ENCODE peak calls at places on chromosomes 2 and 18, in eight cellular contexts. One of them, this sample, is unnamed.

GRCh38 chr2:207807516-207807915 is 37.8 kb upstream of the FZD5 start:
- DNase-seq in SK-N-SH: no peak
- DNase-seq in K562: no peak
- DNase-seq in IMR-90: no peak
- DNase-seq in WTC11: no peak
- DNase-seq in A549: no peak
- DNase-seq in HepG2: no peak
- DNase-seq in GM12878: peak; percentile 23
- DNase-seq in this sample: no peak

GRCh38 chr2:37585295-37585908 is 86.0 kb downstream of the CDC42EP3 start:
- DNase-seq in SK-N-SH: no peak
- DNase-seq in K562: no peak
- DNase-seq in IMR-90: peak; percentile 80
- DNase-seq in WTC11: no peak
- DNase-seq in A549: no peak
- DNase-seq in HepG2: no peak
- DNase-seq in GM12878: no peak
- DNase-seq in this sample: no peak

GRCh38 chr2:216765810-216766259 is 70.5 kb upstream of the IGFBP5 start:
- DNase-seq in SK-N-SH: peak; percentile 50
- DNase-seq in K562: peak; percentile 45
- DNase-seq in IMR-90: no peak
- DNase-seq in WTC11: peak; percentile 78
- DNase-seq in A549: no peak
- DNase-seq in HepG2: peak; percentile 34
- DNase-seq in GM12878: no peak
- DNase-seq in this sample: peak; percentile 78

GRCh38 chr2:37781028-37781427 is 109.6 kb upstream of the CDC42EP3 start:
- DNase-seq in SK-N-SH: no peak
- DNase-seq in K562: no peak
- DNase-seq in IMR-90: peak; percentile 86
- DNase-seq in WTC11: no peak
- DNase-seq in A549: peak; percentile 39
- DNase-seq in HepG2: no peak
- DNase-seq in GM12878: no peak
- DNase-seq in this sample: no peak

GRCh38 chr2:180571559-180571958 is 408.8 kb upstream of the UBE2E3 start:
- DNase-seq in SK-N-SH: no peak
- DNase-seq in K562: no peak
- DNase-seq in IMR-90: peak; percentile 77
- DNase-seq in WTC11: no peak
- DNase-seq in A549: no peak
- DNase-seq in HepG2: no peak
- DNase-seq in GM12878: no peak
- DNase-seq in this sample: no peak

GRCh38 chr2:102967451-102967850 is 205.6 kb downstream of the TMEM182 start:
- DNase-seq in SK-N-SH: peak; percentile 55
- DNase-seq in K562: no peak
- DNase-seq in IMR-90: no peak
- DNase-seq in WTC11: no peak
- DNase-seq in A549: no peak
- DNase-seq in HepG2: no peak
- DNase-seq in GM12878: no peak
- DNase-seq in this sample: no peak

GRCh38 chr2:202695166-202695565 is 60.4 kb downstream of the FAM117B start:
- DNase-seq in SK-N-SH: no peak
- DNase-seq in K562: no peak
- DNase-seq in IMR-90: peak; percentile 79
- DNase-seq in WTC11: no peak
- DNase-seq in A549: no peak
- DNase-seq in HepG2: no peak
- DNase-seq in GM12878: no peak
- DNase-seq in this sample: no peak

GRCh38 chr2:45622704-45623103 is 11.6 kb upstream of the SRBD1 start:
- DNase-seq in SK-N-SH: no peak
- DNase-seq in K562: no peak
- DNase-seq in IMR-90: no peak
- DNase-seq in WTC11: no peak
- DNase-seq in A549: no peak
- DNase-seq in HepG2: no peak
- DNase-seq in GM12878: no peak
- DNase-seq in this sample: no peak

GRCh38 chr2:109246616-109247015 is 117.6 kb downstream of the SH3RF3 start:
- DNase-seq in SK-N-SH: no peak
- DNase-seq in K562: no peak
- DNase-seq in IMR-90: no peak
- DNase-seq in WTC11: no peak
- DNase-seq in A549: no peak
- DNase-seq in HepG2: no peak
- DNase-seq in GM12878: no peak
- DNase-seq in this sample: no peak

GRCh38 chr2:29848566-29849310 is 72.6 kb downstream of the ALK start:
- DNase-seq in SK-N-SH: no peak
- DNase-seq in K562: no peak
- DNase-seq in IMR-90: no peak
- DNase-seq in WTC11: no peak
- DNase-seq in A549: no peak
- DNase-seq in HepG2: no peak
- DNase-seq in GM12878: no peak
- DNase-seq in this sample: no peak

GRCh38 chr2:152506843-152507242 is 171.9 kb downstream of the FMNL2 start:
- DNase-seq in SK-N-SH: no peak
- DNase-seq in K562: no peak
- DNase-seq in IMR-90: peak; percentile 64
- DNase-seq in WTC11: no peak
- DNase-seq in A549: no peak
- DNase-seq in HepG2: no peak
- DNase-seq in GM12878: peak; percentile 59
- DNase-seq in this sample: no peak

GRCh38 chr2:70944291-70944690 is 8.6 kb downstream of the ATP6V1B1 start:
- DNase-seq in SK-N-SH: no peak
- DNase-seq in K562: no peak
- DNase-seq in IMR-90: no peak
- DNase-seq in WTC11: no peak
- DNase-seq in A549: no peak
- DNase-seq in HepG2: no peak
- DNase-seq in GM12878: no peak
- DNase-seq in this sample: peak; percentile 41

GRCh38 chr18:7945882-7946281 is 378.8 kb downstream of the PTPRM start:
- DNase-seq in SK-N-SH: no peak
- DNase-seq in K562: no peak
- DNase-seq in IMR-90: peak; percentile 97
- DNase-seq in WTC11: no peak
- DNase-seq in A549: peak; percentile 57
- DNase-seq in HepG2: peak; percentile 33
- DNase-seq in GM12878: no peak
- DNase-seq in this sample: no peak

GRCh38 chr2:48323146-48323545 is 206.8 kb upstream of the STON1 start:
- DNase-seq in SK-N-SH: no peak
- DNase-seq in K562: no peak
- DNase-seq in IMR-90: no peak
- DNase-seq in WTC11: no peak
- DNase-seq in A549: no peak
- DNase-seq in HepG2: no peak
- DNase-seq in GM12878: no peak
- DNase-seq in this sample: no peak

GRCh38 chr2:48322251-48322650 is 207.7 kb upstream of the STON1 start:
- DNase-seq in SK-N-SH: no peak
- DNase-seq in K562: no peak
- DNase-seq in IMR-90: no peak
- DNase-seq in WTC11: no peak
- DNase-seq in A549: no peak
- DNase-seq in HepG2: no peak
- DNase-seq in GM12878: no peak
- DNase-seq in this sample: no peak

GRCh38 chr2:48318118-48318517 is 211.8 kb upstream of the STON1 start:
- DNase-seq in SK-N-SH: no peak
- DNase-seq in K562: no peak
- DNase-seq in IMR-90: no peak
- DNase-seq in WTC11: no peak
- DNase-seq in A549: no peak
- DNase-seq in HepG2: no peak
- DNase-seq in GM12878: no peak
- DNase-seq in this sample: no peak

GRCh38 chr2:48319863-48320262 is 210.1 kb upstream of the STON1 start:
- DNase-seq in SK-N-SH: no peak
- DNase-seq in K562: no peak
- DNase-seq in IMR-90: no peak
- DNase-seq in WTC11: no peak
- DNase-seq in A549: no peak
- DNase-seq in HepG2: no peak
- DNase-seq in GM12878: no peak
- DNase-seq in this sample: no peak

DNA sequence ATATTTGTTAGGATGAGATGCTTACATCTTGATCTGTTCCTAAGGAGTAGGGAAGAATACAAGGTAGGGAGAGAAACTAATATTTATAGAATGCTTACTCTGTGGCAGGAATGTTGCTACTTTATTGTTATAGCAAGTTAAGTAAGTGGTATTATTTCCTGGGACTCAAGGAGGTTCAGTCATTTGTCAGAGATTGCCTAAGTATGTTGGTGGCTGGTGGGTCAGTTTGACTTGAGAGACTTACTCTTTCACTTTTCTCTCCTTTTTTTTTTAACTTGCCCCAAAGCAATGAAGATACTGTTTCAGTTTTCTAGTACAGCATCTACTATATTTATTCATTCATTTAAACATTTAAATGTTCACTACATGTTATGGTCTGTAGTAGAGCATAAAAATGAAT is 209.2 kb upstream of the STON1 start:
- DNase-seq in SK-N-SH: no peak
- DNase-seq in K562: no peak
- DNase-seq in IMR-90: no peak
- DNase-seq in WTC11: no peak
- DNase-seq in A549: no peak
- DNase-seq in HepG2: no peak
- DNase-seq in GM12878: no peak
- DNase-seq in this sample: no peak
- TF ChIP-seq USF2 in SK-N-SH: no peak
- TF ChIP-seq USF2 in K562: no peak
- TF ChIP-seq USF2 in IMR-90: no peak
- TF ChIP-seq USF2 in WTC11: no peak
- TF ChIP-seq USF2 in A549: no peak
- TF ChIP-seq USF2 in HepG2: no peak
- TF ChIP-seq USF2 in GM12878: no peak
- TF ChIP-seq USF2 in this sample: no peak

DNA sequence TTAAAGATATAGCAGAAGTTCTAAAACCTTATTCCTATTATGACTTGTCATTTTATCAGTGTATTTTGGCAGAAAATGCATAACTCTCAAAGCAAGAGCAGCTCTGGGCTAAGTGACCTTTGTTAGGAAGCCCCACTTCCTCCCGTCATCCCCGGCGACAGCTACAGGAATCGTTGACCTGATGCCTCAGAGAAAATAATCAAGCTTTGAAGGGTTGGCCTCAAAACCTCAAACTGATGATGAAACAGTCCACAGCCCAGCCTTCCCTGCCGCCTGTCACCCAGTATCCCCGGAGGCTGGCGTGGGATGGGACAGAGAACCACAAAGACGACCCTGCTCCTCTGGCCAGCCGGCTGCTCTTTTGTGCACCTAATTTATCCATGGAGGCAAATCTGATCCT is 65.3 kb downstream of the KCNF1 start:
- DNase-seq in SK-N-SH: peak; percentile 37
- DNase-seq in K562: peak; percentile 16
- DNase-seq in IMR-90: peak; percentile 24
- DNase-seq in WTC11: no peak
- DNase-seq in A549: no peak
- DNase-seq in HepG2: no peak
- DNase-seq in GM12878: no peak
- DNase-seq in this sample: no peak
- TF ChIP-seq USF2 in SK-N-SH: no peak
- TF ChIP-seq USF2 in K562: no peak
- TF ChIP-seq USF2 in IMR-90: no peak
- TF ChIP-seq USF2 in WTC11: no peak
- TF ChIP-seq USF2 in A549: no peak
- TF ChIP-seq USF2 in HepG2: no peak
- TF ChIP-seq USF2 in GM12878: no peak
- TF ChIP-seq USF2 in this sample: no peak

DNA sequence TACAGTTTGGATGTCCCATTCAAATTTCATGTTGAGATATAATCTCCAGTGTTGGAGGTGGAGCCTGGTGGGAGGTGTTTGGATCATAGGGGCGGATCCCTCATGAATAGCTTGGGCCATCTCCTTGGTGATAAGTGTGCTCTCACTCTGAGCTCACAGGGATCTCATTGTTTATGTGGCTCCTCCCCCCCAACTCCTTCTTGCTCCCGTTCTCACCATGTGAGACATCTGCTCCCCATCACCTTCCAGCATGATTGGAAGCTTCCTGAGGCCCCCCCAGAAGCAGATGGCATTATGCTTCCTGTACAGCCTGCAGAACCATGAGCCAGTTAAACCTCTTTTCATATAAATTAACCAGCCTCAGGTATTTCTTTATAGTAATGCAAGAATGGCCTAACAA is 3.0 kb upstream of the INPP1 start:
- DNase-seq in SK-N-SH: no peak
- DNase-seq in K562: peak; percentile 76
- DNase-seq in IMR-90: no peak
- DNase-seq in WTC11: peak; percentile 26
- DNase-seq in A549: no peak
- DNase-seq in HepG2: peak; percentile 77
- DNase-seq in GM12878: no peak
- DNase-seq in this sample: no peak
- TF ChIP-seq USF2 in SK-N-SH: no peak
- TF ChIP-seq USF2 in K562: no peak
- TF ChIP-seq USF2 in IMR-90: no peak
- TF ChIP-seq USF2 in WTC11: no peak
- TF ChIP-seq USF2 in A549: no peak
- TF ChIP-seq USF2 in HepG2: no peak
- TF ChIP-seq USF2 in GM12878: no peak
- TF ChIP-seq USF2 in this sample: no peak

GRCh38 chr2:239460780-239461179 is 60.0 kb upstream of the HDAC4 start:
- DNase-seq in SK-N-SH: no peak
- DNase-seq in K562: no peak
- DNase-seq in IMR-90: no peak
- DNase-seq in WTC11: no peak
- DNase-seq in A549: no peak
- DNase-seq in HepG2: peak; percentile 29
- DNase-seq in GM12878: no peak
- DNase-seq in this sample: no peak

GRCh38 chr2:239461551-239462515 is 61.0 kb upstream of the HDAC4 start:
- DNase-seq in SK-N-SH: no peak
- DNase-seq in K562: no peak
- DNase-seq in IMR-90: no peak
- DNase-seq in WTC11: no peak
- DNase-seq in A549: no peak
- DNase-seq in HepG2: no peak
- DNase-seq in GM12878: no peak
- DNase-seq in this sample: peak; percentile 30

GRCh38 chr2:239463541-239464165 is 62.8 kb upstream of the HDAC4 start:
- DNase-seq in SK-N-SH: no peak
- DNase-seq in K562: no peak
- DNase-seq in IMR-90: no peak
- DNase-seq in WTC11: no peak
- DNase-seq in A549: no peak
- DNase-seq in HepG2: no peak
- DNase-seq in GM12878: no peak
- DNase-seq in this sample: no peak

GRCh38 chr2:239464166-239465016 is 63.6 kb upstream of the HDAC4 start:
- DNase-seq in SK-N-SH: no peak
- DNase-seq in K562: no peak
- DNase-seq in IMR-90: no peak
- DNase-seq in WTC11: no peak
- DNase-seq in A549: no peak
- DNase-seq in HepG2: no peak
- DNase-seq in GM12878: no peak
- DNase-seq in this sample: no peak

GRCh38 chr2:239462671-239463506 is 62.1 kb upstream of the HDAC4 start:
- DNase-seq in SK-N-SH: no peak
- DNase-seq in K562: no peak
- DNase-seq in IMR-90: no peak
- DNase-seq in WTC11: no peak
- DNase-seq in A549: no peak
- DNase-seq in HepG2: no peak
- DNase-seq in GM12878: no peak
- DNase-seq in this sample: peak; percentile 20
- TF ChIP-seq USF2 in SK-N-SH: no peak
- TF ChIP-seq USF2 in K562: no peak
- TF ChIP-seq USF2 in IMR-90: no peak
- TF ChIP-seq USF2 in WTC11: no peak
- TF ChIP-seq USF2 in A549: no peak
- TF ChIP-seq USF2 in HepG2: no peak
- TF ChIP-seq USF2 in GM12878: no peak
- TF ChIP-seq USF2 in this sample: no peak